ENCODE peak calls at places on chromosomes 13 and 19, in five cellular contexts. One of them, this sample, is unnamed.

GRCh38 chr13:62875118-62875640 is 1459.5 kb upstream of the PCDH20 start:
- DNase-seq in activated T-cell treated with anti-CD3 and anti-CD28 coated beads for 1 hour: no peak
- DNase-seq in frontal cortex: no peak
- DNase-seq in HEK293T: no peak
- DNase-seq in ovary: no peak
- DNase-seq in this sample: peak

GRCh38 chr19:12756150-12756883 is 4.7 kb downstream of the BEST2 start:
- DNase-seq in activated T-cell treated with anti-CD3 and anti-CD28 coated beads for 1 hour: no peak
- DNase-seq in ovary: no peak
- DNase-seq in frontal cortex: no peak
- DNase-seq in HEK293T: no peak
- DNase-seq in this sample: no peak

GRCh38 chr19:10981496-10981895 is 20.7 kb downstream of the SMARCA4 start:
- DNase-seq in activated T-cell treated with anti-CD3 and anti-CD28 coated beads for 1 hour: no peak
- DNase-seq in frontal cortex: no peak
- DNase-seq in HEK293T: peak
- DNase-seq in ovary: no peak
- DNase-seq in this sample: no peak

GRCh38 chr13:110240352-110240751 is 66.6 kb downstream of the COL4A1 start:
- DNase-seq in frontal cortex: no peak
- DNase-seq in HEK293T: no peak
- DNase-seq in ovary: no peak
- DNase-seq in activated T-cell treated with anti-CD3 and anti-CD28 coated beads for 1 hour: no peak
- DNase-seq in this sample: no peak

GRCh38 chr13:80074811-80075210 is 266.1 kb downstream of the SPRY2 start:
- DNase-seq in frontal cortex: no peak
- DNase-seq in ovary: no peak
- DNase-seq in activated T-cell treated with anti-CD3 and anti-CD28 coated beads for 1 hour: no peak
- DNase-seq in HEK293T: no peak
- DNase-seq in this sample: no peak

GRCh38 chr13:102309110-102309509 is 92.7 kb downstream of the FGF14 start:
- DNase-seq in activated T-cell treated with anti-CD3 and anti-CD28 coated beads for 1 hour: no peak
- DNase-seq in ovary: no peak
- DNase-seq in frontal cortex: no peak
- DNase-seq in HEK293T: no peak
- DNase-seq in this sample: no peak

GRCh38 chr19:55642153-55643002 is 1.1 kb upstream of the ZNF581 start:
- DNase-seq in ovary: peak
- DNase-seq in HEK293T: no peak
- DNase-seq in frontal cortex: no peak
- DNase-seq in activated T-cell treated with anti-CD3 and anti-CD28 coated beads for 1 hour: no peak
- DNase-seq in this sample: no peak

GRCh38 chr19:40629346-40629745 is 28.2 kb downstream of the LTBP4 start:
- DNase-seq in HEK293T: no peak
- DNase-seq in frontal cortex: no peak
- DNase-seq in activated T-cell treated with anti-CD3 and anti-CD28 coated beads for 1 hour: no peak
- DNase-seq in ovary: no peak
- DNase-seq in this sample: no peak

GRCh38 chr13:93298741-93299140 is 72.1 kb downstream of the GPC6 start:
- DNase-seq in frontal cortex: no peak
- DNase-seq in ovary: no peak
- DNase-seq in HEK293T: no peak
- DNase-seq in activated T-cell treated with anti-CD3 and anti-CD28 coated beads for 1 hour: no peak
- DNase-seq in this sample: no peak

GRCh38 chr13:33090755-33091454 is 74.7 kb downstream of the KL start:
- DNase-seq in ovary: no peak
- DNase-seq in HEK293T: no peak
- DNase-seq in activated T-cell treated with anti-CD3 and anti-CD28 coated beads for 1 hour: no peak
- DNase-seq in frontal cortex: no peak
- DNase-seq in this sample: no peak

GRCh38 chr19:33883869-33884519 is 87.3 kb downstream of the KCTD15 start:
- DNase-seq in activated T-cell treated with anti-CD3 and anti-CD28 coated beads for 1 hour: no peak
- DNase-seq in frontal cortex: no peak
- DNase-seq in HEK293T: no peak
- DNase-seq in ovary: no peak
- DNase-seq in this sample: peak

GRCh38 chr13:99341969-99342722 is 34.9 kb upstream of the GPR183 start:
- DNase-seq in frontal cortex: no peak
- DNase-seq in activated T-cell treated with anti-CD3 and anti-CD28 coated beads for 1 hour: no peak
- DNase-seq in ovary: no peak
- DNase-seq in HEK293T: no peak
- DNase-seq in this sample: no peak

GRCh38 chr13:113562085-113562749 is 22.3 kb upstream of the TFDP1 start:
- DNase-seq in activated T-cell treated with anti-CD3 and anti-CD28 coated beads for 1 hour: peak
- DNase-seq in HEK293T: peak
- DNase-seq in frontal cortex: peak
- DNase-seq in ovary: peak
- DNase-seq in this sample: peak

GRCh38 chr13:94119360-94119936 is 360.0 kb downstream of the DCT start:
- DNase-seq in activated T-cell treated with anti-CD3 and anti-CD28 coated beads for 1 hour: no peak
- DNase-seq in ovary: no peak
- DNase-seq in HEK293T: no peak
- DNase-seq in frontal cortex: no peak
- DNase-seq in this sample: no peak

GRCh38 chr13:45658586-45659235 is 43.2 kb upstream of the ERICH6B start:
- DNase-seq in HEK293T: no peak
- DNase-seq in activated T-cell treated with anti-CD3 and anti-CD28 coated beads for 1 hour: no peak
- DNase-seq in frontal cortex: no peak
- DNase-seq in ovary: no peak
- DNase-seq in this sample: no peak

GRCh38 chr13:110152351-110152750 is 154.6 kb downstream of the COL4A1 start:
- DNase-seq in HEK293T: no peak
- DNase-seq in activated T-cell treated with anti-CD3 and anti-CD28 coated beads for 1 hour: no peak
- DNase-seq in frontal cortex: no peak
- DNase-seq in ovary: no peak
- DNase-seq in this sample: no peak

GRCh38 chr19:41232686-41233085 is 13.7 kb downstream of the AXL start:
- DNase-seq in HEK293T: no peak
- DNase-seq in activated T-cell treated with anti-CD3 and anti-CD28 coated beads for 1 hour: no peak
- DNase-seq in ovary: no peak
- DNase-seq in frontal cortex: no peak
- DNase-seq in this sample: no peak

This sample was measured in SK-N-MC.